ENCODE peak calls at places on chromosomes 1 and 21, in six cellular contexts. G, X, L, F, J and V are unnamed samples.

GRCh38 chr1:115982399-115982798 is 6.1 kb downstream of the SLC22A15 start:
- DNase-seq in G (no peak), X (no peak), L (no peak), F (no peak), J (no peak), V (no peak)

GRCh38 chr1:234926574-234927311 is 201.9 kb downstream of the TOMM20 start:
- DNase-seq in G (peak), X (no peak), L (no peak), F (no peak), J (peak), V (no peak)

GRCh38 chr1:68199603-68200002 is 32.7 kb downstream of the WLS start:
- DNase-seq in G (no peak), X (no peak), L (no peak), F (no peak), J (peak), V (no peak)

GRCh38 chr21:18030248-18030647 is 211.1 kb upstream of the C21orf91 start:
- DNase-seq in G (no peak), X (no peak), L (no peak), F (no peak), J (no peak), V (no peak)

GRCh38 chr1:234544094-234544579 is 65.2 kb upstream of the TARBP1 start:
- DNase-seq in G (no peak), X (peak), L (peak), F (peak), J (peak), V (no peak)

GRCh38 chr1:225880210-225880584 is 2.0 kb downstream of the TMEM63A start:
- DNase-seq in G (no peak), X (peak), L (no peak), F (no peak), J (no peak), V (peak)

GRCh38 chr1:151056149-151056548 is 3.3 kb downstream of the CDC42SE1 start:
- DNase-seq in G (no peak), X (no peak), L (no peak), F (no peak), J (peak), V (no peak)

GRCh38 chr1:11105586-11105985 is 5.9 kb upstream of the EXOSC10 start:
- DNase-seq in G (no peak), X (no peak), L (no peak), F (no peak), J (no peak), V (no peak)

GRCh38 chr1:166114419-166114818 is 52.4 kb downstream of the FAM78B start:
- DNase-seq in G (no peak), X (no peak), L (no peak), F (no peak), J (no peak), V (no peak)

GRCh38 chr1:246447501-246447900 is 59.6 kb downstream of the SMYD3 start:
- DNase-seq in G (no peak), X (no peak), L (no peak), F (no peak), J (no peak), V (no peak)

GRCh38 chr1:109306832-109307362 is at the start of gene MYBPHL:
- DNase-seq in G (peak), X (no peak), L (no peak), F (no peak), J (no peak), V (no peak)

GRCh38 chr1:84571150-84571535 is 3.1 kb downstream of the CTBS start:
- DNase-seq in G (no peak), X (no peak), L (no peak), F (no peak), J (no peak), V (no peak)

GRCh38 chr1:33745942-33746341 is 117.9 kb upstream of the HMGB4 start:
- DNase-seq in G (no peak), X (no peak), L (no peak), F (no peak), J (no peak), V (no peak)

DNA sequence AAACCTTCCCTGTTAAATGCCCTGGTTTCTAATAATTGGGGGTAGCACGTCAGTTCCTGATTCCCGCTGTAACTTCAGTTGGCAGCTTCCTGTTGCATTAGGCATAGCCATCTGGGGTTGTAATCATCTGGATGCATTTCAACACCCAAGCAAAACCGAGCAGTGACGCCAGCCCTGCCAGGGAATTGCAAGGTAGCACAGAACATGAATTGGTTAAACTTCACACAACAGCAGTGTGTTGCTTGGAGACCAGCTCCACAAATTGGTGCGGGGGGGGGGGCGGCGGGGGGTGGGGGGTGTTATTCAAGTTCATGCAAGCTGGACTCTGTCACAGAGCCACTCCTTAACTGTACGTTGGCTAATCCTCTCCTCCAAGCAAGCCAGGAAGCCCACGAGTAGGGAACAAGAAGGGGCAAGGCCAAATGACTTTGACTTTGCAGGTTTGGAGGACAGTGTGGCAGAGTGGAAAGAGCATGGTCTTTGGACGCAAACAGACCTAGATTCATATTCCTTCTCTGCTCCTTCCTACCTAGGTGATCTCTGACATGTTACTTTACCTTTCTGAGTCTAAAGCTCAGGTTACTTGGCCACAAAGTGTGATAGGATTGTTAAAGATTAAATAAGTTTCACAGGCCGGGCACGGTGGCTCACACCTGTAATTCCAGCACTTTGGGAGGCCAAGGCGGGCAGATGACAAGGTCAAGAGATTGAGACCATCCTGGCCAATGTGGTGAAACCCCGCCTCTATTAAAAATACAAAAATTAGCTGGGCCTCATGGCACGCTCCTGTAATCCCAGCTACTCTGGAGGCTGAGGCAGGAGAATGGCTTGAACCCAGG is 4.7 kb downstream of the LAX1 start:
- DNase-seq in G (peak), X (peak), L (peak), F (peak), J (peak), V (peak)
- H3K27ac ChIP-seq in G (peak), X (peak), L (peak), F (peak), J (peak), V (peak)

GRCh38 chr1:202046227-202046626 is 35.8 kb downstream of the ELF3 start:
- DNase-seq in G (no peak), X (no peak), L (peak), F (no peak), J (peak), V (peak)
- H3K27ac ChIP-seq in G (no peak), X (no peak), L (peak), F (peak), J (peak), V (peak)

GRCh38 chr21:32426592-32427051 is 14.1 kb downstream of the EVA1C start:
- DNase-seq in G (no peak), X (no peak), L (no peak), F (peak), J (no peak), V (no peak)

GRCh38 chr21:32425628-32426027 is 13.1 kb downstream of the EVA1C start:
- DNase-seq in G (no peak), X (no peak), L (no peak), F (no peak), J (no peak), V (no peak)

GRCh38 chr21:32424674-32425073 is 12.2 kb downstream of the EVA1C start:
- DNase-seq in G (no peak), X (no peak), L (no peak), F (no peak), J (no peak), V (no peak)

GRCh38 chr21:32426066-32426465 is 13.6 kb downstream of the EVA1C start:
- DNase-seq in G (no peak), X (no peak), L (no peak), F (no peak), J (no peak), V (no peak)

DNA sequence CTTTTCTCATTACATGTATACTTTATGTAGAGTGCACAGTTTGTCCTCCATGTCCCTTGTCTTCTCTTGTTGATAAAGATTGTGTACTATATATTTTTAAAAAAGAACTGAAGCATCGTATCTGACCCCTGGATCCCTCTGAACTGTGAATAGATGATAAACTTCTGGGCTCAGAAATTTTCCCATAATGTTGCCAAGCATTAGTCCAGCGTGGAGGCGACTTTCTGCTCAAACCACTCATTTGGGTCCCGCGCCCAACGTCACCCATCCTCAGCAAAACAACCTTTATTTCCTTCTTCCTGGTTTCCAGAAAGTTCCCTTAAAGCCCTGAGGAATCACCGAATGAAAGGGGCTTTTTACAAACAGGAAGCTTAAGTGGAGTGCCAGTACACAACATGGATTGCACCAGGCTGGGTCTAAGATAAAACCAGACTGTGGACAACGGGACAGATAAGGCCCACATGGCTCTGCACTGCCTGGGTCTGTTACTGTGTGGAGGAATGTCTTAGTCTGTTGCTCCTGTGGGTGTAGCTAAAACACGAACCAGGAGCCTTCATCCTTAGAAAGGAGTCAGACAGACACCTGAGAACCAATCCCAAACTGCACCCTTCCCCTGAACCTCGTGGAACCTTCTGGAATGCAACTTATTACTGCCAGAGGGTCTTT is 15.6 kb downstream of the EVA1C start:
- DNase-seq in G (no peak), X (no peak), L (no peak), F (no peak), J (no peak), V (no peak)
- H3K27ac ChIP-seq in G (no peak), X (peak), L (peak), F (peak), J (no peak), V (no peak)

GRCh38 chr1:7666249-7666648 is 104.8 kb upstream of the VAMP3 start:
- DNase-seq in G (no peak), X (no peak), L (no peak), F (no peak), J (no peak), V (no peak)
- H3K27ac ChIP-seq in G (no peak), X (no peak), L (no peak), F (no peak), J (no peak), V (no peak)

GRCh38 chr1:44453798-44454349 is 48.8 kb downstream of the RNF220 start:
- DNase-seq in G (no peak), X (no peak), L (no peak), F (no peak), J (no peak), V (no peak)
- H3K27ac ChIP-seq in G (no peak), X (no peak), L (no peak), F (no peak), J (no peak), V (no peak)